ENCODE peak calls at places on chromosomes 12 and 14, in ten cellular contexts. W is pancreas, K is GM12878, O is adrenal gland, M is tibial artery, P is heart left ventricle, D is endothelial cell of umbilical vein, J is IMR-90, Y is sigmoid colon, R is mammary epithelial cell. V is an unnamed sample.

GRCh38 chr12:70645494-70646317 is 8.5 kb upstream of the PTPRB start:
- DNase-seq in W (peak; percentile 25), K (no peak), O (peak; percentile 80), M (no peak), P (peak; percentile 63), D (peak; percentile 95), J (peak; percentile 85), Y (no peak), R (peak; percentile 87), V (peak; percentile 24)

GRCh38 chr12:120496353-120497340 is 734 bp downstream of the DYNLL1 start:
- DNase-seq in W (peak; percentile 73), K (no peak), O (peak; percentile 59), M (peak; percentile 81), P (peak; percentile 84), D (peak; percentile 51), J (peak; percentile 56), Y (peak; percentile 84), R (peak; percentile 44), V (peak; percentile 45)

GRCh38 chr12:98297557-98297956 is 217.8 kb upstream of the TMPO start:
- DNase-seq in W (no peak), K (no peak), O (no peak), M (no peak), P (no peak), D (no peak), J (no peak), Y (no peak), R (no peak), V (no peak)

GRCh38 chr12:81212996-81213696 is 135.3 kb downstream of the ACSS3 start:
- DNase-seq in W (no peak), K (no peak), O (no peak), M (no peak), P (no peak), D (no peak), J (peak; percentile 5), Y (no peak), R (no peak), V (no peak)

GRCh38 chr12:40117818-40118217 is 11.9 kb upstream of the SLC2A13 start:
- DNase-seq in W (no peak), K (peak; percentile 51), O (no peak), M (no peak), P (no peak), D (no peak), J (no peak), Y (no peak), R (no peak), V (no peak)

GRCh38 chr12:108641446-108642268 is 8.0 kb upstream of the SELPLG start:
- DNase-seq in W (no peak), K (no peak), O (no peak), M (no peak), P (no peak), D (no peak), J (no peak), Y (no peak), R (no peak), V (no peak)

GRCh38 chr12:62625238-62625637 is 158.6 kb downstream of the MON2 start:
- DNase-seq in W (no peak), K (no peak), O (peak; percentile 31), M (no peak), P (no peak), D (no peak), J (peak; percentile 13), Y (no peak), R (no peak), V (no peak)

GRCh38 chr14:44820230-44820964 is 141.3 kb downstream of the KLHL28 start:
- DNase-seq in W (no peak), K (no peak), O (no peak), M (no peak), P (no peak), D (no peak), J (no peak), Y (no peak), R (no peak), V (no peak)

GRCh38 chr14:56118611-56119181 is 485 bp downstream of the PELI2 start:
- DNase-seq in W (no peak), K (no peak), O (peak; percentile 23), M (peak; percentile 77), P (peak; percentile 56), D (peak; percentile 7), J (no peak), Y (peak; percentile 71), R (no peak), V (no peak)

GRCh38 chr14:77259025-77259715 is 11.8 kb downstream of the NGB start:
- DNase-seq in W (no peak), K (no peak), O (no peak), M (no peak), P (no peak), D (no peak), J (no peak), Y (no peak), R (no peak), V (no peak)

GRCh38 chr14:28097585-28097984 is 669.0 kb upstream of the FOXG1 start:
- DNase-seq in W (no peak), K (no peak), O (no peak), M (no peak), P (no peak), D (no peak), J (no peak), Y (no peak), R (no peak), V (no peak)

GRCh38 chr12:9731797-9732196 is 1.1 kb downstream of the CLECL1 start:
- DNase-seq in W (no peak), K (no peak), O (no peak), M (no peak), P (no peak), D (no peak), J (no peak), Y (no peak), R (no peak), V (no peak)

GRCh38 chr14:100142073-100143040 is 17.1 kb downstream of the DEGS2 start:
- DNase-seq in W (peak; percentile 61), K (no peak), O (peak; percentile 37), M (no peak), P (peak; percentile 72), D (peak; percentile 96), J (no peak), Y (no peak), R (no peak), V (no peak)

GRCh38 chr12:123801573-123802178 is 39.6 kb downstream of the DNAH10 start:
- DNase-seq in W (no peak), K (no peak), O (no peak), M (no peak), P (no peak), D (peak; percentile 7), J (peak; percentile 53), Y (no peak), R (peak; percentile 12), V (no peak)

GRCh38 chr14:103103461-103104388 is 9.2 kb downstream of the EXOC3L4 start:
- DNase-seq in W (peak; percentile 80), K (no peak), O (peak; percentile 78), M (no peak), P (no peak), D (no peak), J (peak; percentile 35), Y (no peak), R (peak; percentile 48), V (no peak)
- TF ChIP-seq CTCF in W (no peak), K (no peak), O (no peak), M (no peak), P (no peak), D (no peak), J (peak; percentile 8), Y (no peak), R (no peak), V (no peak)

GRCh38 chr14:21098892-21099595 is 589 bp upstream of the ZNF219 start:
- DNase-seq in W (no peak), K (no peak), O (no peak), M (no peak), P (no peak), D (no peak), J (no peak), Y (no peak), R (no peak), V (no peak)

GRCh38 chr14:21096889-21097615 is 1.4 kb downstream of the ZNF219 start:
- DNase-seq in W (no peak), K (no peak), O (no peak), M (no peak), P (no peak), D (no peak), J (no peak), Y (no peak), R (no peak), V (no peak)

GRCh38 chr14:21097616-21098133 is 780 bp downstream of the ZNF219 start:
- DNase-seq in W (no peak), K (no peak), O (peak; percentile 60), M (peak; percentile 76), P (no peak), D (no peak), J (no peak), Y (no peak), R (no peak), V (no peak)

GRCh38 chr14:21099596-21099985 is 1.1 kb upstream of the ZNF219 start:
- DNase-seq in W (no peak), K (no peak), O (no peak), M (no peak), P (no peak), D (no peak), J (no peak), Y (no peak), R (no peak), V (no peak)

DNA sequence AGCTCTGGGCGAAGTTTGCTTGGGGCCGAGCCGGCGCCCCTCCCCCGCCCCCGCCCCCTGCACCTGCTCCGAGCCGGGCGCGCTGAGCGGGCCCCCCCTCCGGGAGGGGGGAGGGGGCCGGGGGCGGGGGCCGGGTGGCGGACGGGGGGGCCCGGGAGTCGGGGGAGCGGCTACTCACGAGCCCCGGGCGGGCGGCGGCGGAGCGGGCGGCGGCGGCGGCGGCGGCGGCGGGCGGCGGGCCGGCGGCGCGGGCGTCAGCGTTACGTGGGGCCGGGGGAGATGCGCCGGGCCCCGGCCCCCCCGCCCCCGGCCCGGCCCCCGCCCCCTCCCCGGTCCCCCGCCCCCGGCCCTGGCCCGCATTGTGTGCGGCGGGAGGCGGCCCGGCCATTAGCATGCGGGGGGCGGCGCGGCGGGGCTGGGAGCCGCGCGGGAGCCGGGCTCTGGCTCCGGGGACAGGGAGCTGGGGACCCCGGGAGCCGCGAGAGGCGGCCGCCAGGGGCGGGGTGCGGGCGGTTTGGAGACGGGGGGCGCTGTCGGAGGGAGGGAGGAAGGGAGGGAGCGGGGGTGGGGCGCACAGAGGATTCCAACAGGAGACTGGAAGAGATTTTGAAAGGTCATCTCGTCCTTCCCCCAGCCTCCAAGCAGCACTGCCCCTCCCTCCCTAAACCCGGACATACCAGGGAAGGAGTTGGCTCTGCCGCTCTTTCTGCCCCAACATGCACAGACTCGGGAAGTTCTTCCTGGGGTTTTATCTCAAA is at the start of gene ZNF219:
- DNase-seq in W (peak; percentile 71), K (no peak), O (peak; percentile 84), M (peak; percentile 82), P (peak; percentile 74), D (peak; percentile 39), J (peak; percentile 27), Y (peak; percentile 86), R (peak; percentile 74), V (no peak)
- H3K4me1 ChIP-seq in W (peaks cover 15% of the 10 kb centered on the region), K (peaks cover 7% of the 10 kb centered on the region), O (peaks cover 30% of the 10 kb centered on the region), M (peaks cover 39% of the 10 kb centered on the region), P (peaks cover 43% of the 10 kb centered on the region), D (peaks cover 16% of the 10 kb centered on the region), J (peaks cover 4% of the 10 kb centered on the region), Y (peaks cover 58% of the 10 kb centered on the region), R (peaks cover 48% of the 10 kb centered on the region), V (peaks cover 8% of the 10 kb centered on the region)

GRCh38 chr12:102484732-102485069 is 4.3 kb upstream of the IGF1 start:
- DNase-seq in W (no peak), K (no peak), O (no peak), M (no peak), P (no peak), D (no peak), J (no peak), Y (no peak), R (no peak), V (no peak)
- TF ChIP-seq CTCF in W (no peak), K (no peak), O (no peak), M (no peak), P (no peak), D (no peak), J (no peak), Y (no peak), R (no peak), V (no peak)

GRCh38 chr14:68969278-68969677 is 9.8 kb downstream of the ACTN1 start:
- DNase-seq in W (no peak), K (no peak), O (no peak), M (no peak), P (no peak), D (peak; percentile 88), J (no peak), Y (peak; percentile 65), R (no peak), V (no peak)
- H3K4me1 ChIP-seq in W (peaks cover 74% of the 10 kb centered on the region), K (no peaks in the 10 kb centered on the region), O (peaks cover 15% of the 10 kb centered on the region), M (peaks cover 96% of the 10 kb centered on the region), P (peaks cover 64% of the 10 kb centered on the region), D (peaks cover 67% of the 10 kb centered on the region), J (peaks cover 84% of the 10 kb centered on the region), Y (peaks cover 100% of the 10 kb centered on the region), R (peaks cover 99% of the 10 kb centered on the region), V (peaks cover 91% of the 10 kb centered on the region)